ENCODE peak calls at places on chromosomes 13 and 19, in seven cellular contexts. C is activated T-cell treated with anti-CD3 and anti-CD28 coated beads for 1 hour, K is NCI-H460, S is lower lobe of right lung, X is NCI-H1694, L is NCI-H1092, N is GM03348. J is an unnamed sample.

GRCh38 chr19:49340069-49340864 is 5.1 kb downstream of the CD37 start:
- DNase-seq in C (no peak), K (no peak), S (peak), X (peak), L (no peak), N (no peak), J (peak)

GRCh38 chr13:110637747-110638146 is 22.4 kb downstream of the NAXD start:
- DNase-seq in C (no peak), K (no peak), S (peak), X (no peak), L (no peak), N (no peak), J (no peak)

GRCh38 chr19:35908977-35909683 is 1.0 kb upstream of the TYROBP start:
- DNase-seq in C (no peak), K (no peak), S (peak), X (no peak), L (no peak), N (no peak), J (no peak)

GRCh38 chr13:112067871-112068305 is 939 bp downstream of the SOX1 start:
- DNase-seq in C (no peak), K (no peak), S (no peak), X (no peak), L (peak), N (no peak), J (no peak)

GRCh38 chr13:112664501-112665203 is 25.2 kb upstream of the ATP11A start:
- DNase-seq in C (no peak), K (no peak), S (peak), X (no peak), L (no peak), N (no peak), J (peak)

GRCh38 chr13:79119578-79120107 is 286.4 kb downstream of the RBM26 start:
- DNase-seq in C (no peak), K (no peak), S (no peak), X (no peak), L (no peak), N (no peak), J (peak)

GRCh38 chr13:55199132-55199531 is 1941.6 kb upstream of the PRR20A start:
- DNase-seq in C (no peak), K (no peak), S (no peak), X (no peak), L (no peak), N (no peak), J (no peak)

GRCh38 chr13:92972751-92973150 is 253.9 kb upstream of the GPC6 start:
- DNase-seq in C (no peak), K (no peak), S (no peak), X (no peak), L (no peak), N (no peak), J (no peak)

J was measured in chondrocyte.